ENCODE peak calls at places on chromosomes 1 and 21, in four cellular contexts. H, S, W and K are unnamed samples.

GRCh38 chr1:52706941-52707926 is 9.1 kb upstream of the COA7 start:
- DNase-seq in W (no peak), H (no peak), S (no peak), K (no peak)

GRCh38 chr1:180145446-180145845 is 9.2 kb upstream of the QSOX1 start:
- DNase-seq in S (no peak), W (no peak), H (no peak), K (no peak)

GRCh38 chr1:75092141-75092540 is 42.0 kb upstream of the LHX8 start:
- DNase-seq in H (no peak), W (no peak), S (no peak), K (no peak)

GRCh38 chr1:66944330-66945274 is 19.8 kb downstream of the MIER1 start:
- DNase-seq in H (no peak), S (no peak), W (no peak), K (no peak)

GRCh38 chr1:19557609-19558051 is 72.3 kb upstream of the CAPZB start:
- DNase-seq in H (peak; percentile 47), W (no peak), S (no peak), K (no peak)

GRCh38 chr1:172764378-172764777 is 105.5 kb downstream of the FASLG start:
- DNase-seq in H (no peak), W (no peak), S (no peak), K (no peak)

GRCh38 chr21:45516671-45517151 is 25.5 kb downstream of the SLC19A1 start:
- DNase-seq in W (no peak), S (no peak), H (no peak), K (no peak)

GRCh38 chr21:41901099-41901498 is 22.0 kb upstream of the PRDM15 start:
- DNase-seq in S (no peak), W (no peak), H (no peak), K (no peak)

GRCh38 chr1:65478379-65479026 is 58.0 kb downstream of the LEPR start:
- DNase-seq in H (no peak), W (no peak), S (no peak), K (no peak)

GRCh38 chr1:75198761-75199160 is 64.6 kb downstream of the LHX8 start:
- DNase-seq in H (no peak), S (no peak), W (no peak), K (no peak)

GRCh38 chr1:32991819-32992488 is 27.3 kb upstream of the RNF19B start:
- DNase-seq in W (no peak), S (no peak), H (no peak), K (no peak)

GRCh38 chr1:40039757-40040510 is 595 bp upstream of the CAP1 start:
- DNase-seq in H (peak; percentile 85), S (peak; percentile 81), W (peak; percentile 89), K (peak; percentile 77)

GRCh38 chr1:232447125-232447524 is 182.8 kb downstream of the SIPA1L2 start:
- DNase-seq in H (no peak), W (no peak), S (no peak), K (no peak)

GRCh38 chr21:42578761-42579415 is 65.2 kb downstream of the SLC37A1 start:
- DNase-seq in H (no peak), S (no peak), W (no peak), K (no peak)

GRCh38 chr1:230303822-230304221 is 122.3 kb downstream of the PGBD5 start:
- DNase-seq in H (no peak), W (no peak), S (no peak), K (no peak)

GRCh38 chr1:190738321-190738720 is 260.7 kb upstream of the BRINP3 start:
- DNase-seq in H (no peak), S (no peak), W (no peak), K (no peak)

GRCh38 chr1:231421616-231421970 is 494 bp downstream of the EGLN1 start:
- DNase-seq in H (no peak), S (no peak), W (no peak), K (no peak)

GRCh38 chr1:165114022-165114888 is 242.3 kb downstream of the LMX1A start:
- DNase-seq in H (no peak), W (peak; percentile 24), S (no peak), K (no peak)

GRCh38 chr1:218686258-218686657 is 341.1 kb downstream of the TGFB2 start:
- DNase-seq in H (no peak), W (no peak), S (no peak), K (no peak)

GRCh38 chr1:15958788-15959187 is 17.1 kb downstream of the ZBTB17 start:
- DNase-seq in H (no peak), W (no peak), S (no peak), K (no peak)

GRCh38 chr21:39430457-39430856 is 15.1 kb downstream of the LCA5L start:
- DNase-seq in H (no peak), W (peak; percentile 89), S (no peak), K (no peak)

GRCh38 chr21:31573217-31573616 is 86.3 kb upstream of the SOD1 start:
- DNase-seq in S (no peak), H (no peak), W (no peak), K (no peak)

GRCh38 chr1:17119076-17119743 is at the start of gene PADI2:
- DNase-seq in H (peak; percentile 56), S (no peak), W (peak; percentile 94), K (peak; percentile 85)

GRCh38 chr1:94743866-94744265 is 76.3 kb upstream of the SLC44A3 start:
- DNase-seq in W (no peak), H (no peak), S (no peak), K (no peak)

GRCh38 chr1:208431721-208432120 is 187.5 kb upstream of the PLXNA2 start:
- DNase-seq in H (no peak), W (no peak), S (no peak), K (no peak)

GRCh38 chr1:228099331-228099732 is 3.8 kb downstream of the C1orf35 start:
- DNase-seq in S (no peak), H (no peak), W (peak; percentile 8), K (no peak)

GRCh38 chr1:2238361-2239055 is 10.4 kb downstream of the SKI start:
- DNase-seq in S (no peak), W (no peak), H (no peak), K (no peak)

GRCh38 chr1:44786138-44786840 is 1.7 kb downstream of the BEST4 start:
- DNase-seq in H (peak; percentile 81), S (no peak), W (peak; percentile 84), K (peak; percentile 68)
- TF ChIP-seq SPI1 in H (peak; percentile 11), S (peak; percentile 4), W (peak; percentile 11), K (no peak)

GRCh38 chr1:25688390-25689119 is 72.0 kb downstream of the MAN1C1 start:
- DNase-seq in S (no peak), W (no peak), H (no peak), K (no peak)
- TF ChIP-seq SPI1 in S (no peak), W (no peak), H (no peak), K (no peak)

DNA sequence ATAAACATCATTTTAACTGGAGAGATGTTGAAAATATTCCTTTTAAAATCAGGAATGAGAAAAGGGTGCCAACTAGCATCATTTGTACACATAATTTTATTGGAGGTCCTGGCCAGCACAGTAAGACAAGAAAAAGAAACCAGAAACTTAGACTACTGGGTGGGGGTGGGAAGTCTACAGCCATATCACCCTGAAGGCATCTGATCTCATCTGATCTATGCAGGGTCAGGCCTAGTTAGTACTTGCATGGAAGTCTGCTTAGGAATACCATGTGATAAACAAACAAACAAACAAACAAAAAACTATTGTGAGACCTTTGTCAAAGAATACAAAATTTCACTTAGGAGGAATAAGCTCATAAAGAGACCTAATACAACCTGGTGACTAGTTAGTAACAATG is 54.2 kb downstream of the EIF2B3 start:
- DNase-seq in S (no peak), H (no peak), W (no peak), K (no peak)
- TF ChIP-seq SPI1 in S (no peak), H (no peak), W (no peak), K (no peak)

DNA sequence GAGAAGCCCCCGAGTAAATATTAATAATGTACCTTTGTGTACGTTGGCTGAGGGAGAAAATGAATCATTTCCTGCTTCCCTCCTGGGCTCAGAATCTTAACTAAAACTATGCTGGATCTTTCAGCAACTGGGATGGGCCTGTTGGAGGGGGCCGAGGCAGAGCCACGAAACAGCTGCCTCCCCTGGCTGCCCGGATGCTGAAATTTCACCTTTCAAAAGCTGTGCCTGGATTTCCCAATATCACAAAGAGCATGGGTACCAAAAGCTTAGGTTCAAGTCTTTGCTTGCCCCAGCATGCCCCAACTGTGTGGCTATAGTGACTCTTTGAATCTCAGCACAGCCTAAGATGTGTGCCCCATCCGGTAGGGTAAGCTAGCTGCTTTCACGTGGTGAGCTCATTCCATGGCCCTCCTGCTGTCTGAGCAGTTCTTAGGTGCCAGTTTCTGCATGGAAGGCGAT is 473.4 kb downstream of the PTPRU start:
- DNase-seq in H (no peak), S (no peak), W (no peak), K (no peak)
- TF ChIP-seq SPI1 in H (no peak), S (no peak), W (no peak), K (no peak)